ENCODE peak calls at places on chromosome 3, in ten cellular contexts. Q is fibroblast of pulmonary artery; L is Right ventricle myocardium superior; K is mammary epithelial cell; C is hepatocyte; A is right atrium auricular region; M is GM12891; G is LoVo; X is activated CD4-positive, alpha-beta T cell treated with anti-CD3 and anti-CD28 coated beads for 36 hours; W is NCI-H748 treated with DMSO at 0.1 percent for 48 hours. V is an unnamed sample.

GRCh38 chr3:2137651-2138050 is 39.0 kb downstream of the CNTN4 start:
- DNase-seq in Q (no peak), L (no peak), K (no peak), C (no peak), A (no peak), M (no peak), G (no peak), X (no peak), W (no peak), V (no peak)

GRCh38 chr3:52123106-52123708 is 31.0 kb downstream of the POC1A start:
- DNase-seq in Q (peak), L (peak), K (peak), C (peak), A (peak), M (peak), G (peak), X (peak), W (peak), V (peak)

GRCh38 chr3:150889105-150889504 is 16.1 kb downstream of the MINDY4B start:
- DNase-seq in Q (no peak), L (no peak), K (no peak), C (no peak), A (no peak), M (no peak), G (no peak), X (no peak), W (no peak), V (no peak)

GRCh38 chr3:190019840-190020239 is 100.9 kb downstream of the P3H2 start:
- DNase-seq in Q (no peak), L (no peak), K (no peak), C (no peak), A (no peak), M (no peak), G (no peak), X (no peak), W (no peak), V (no peak)

GRCh38 chr3:105108823-105109222 is 257.9 kb upstream of the ALCAM start:
- DNase-seq in Q (peak), L (no peak), K (no peak), C (no peak), A (no peak), M (no peak), G (no peak), X (no peak), W (no peak), V (no peak)

GRCh38 chr3:158845748-158846350 is 44.0 kb downstream of the MFSD1 start:
- DNase-seq in Q (peak), L (no peak), K (no peak), C (peak), A (no peak), M (no peak), G (peak), X (peak), W (peak), V (peak)

GRCh38 chr3:66812126-66812525 is 186.0 kb upstream of the KBTBD8 start:
- DNase-seq in Q (peak), L (no peak), K (peak), C (no peak), A (no peak), M (no peak), G (no peak), X (no peak), W (no peak), V (no peak)

GRCh38 chr3:59820352-59820934 is 770.6 kb upstream of the CFAP20DC start:
- DNase-seq in Q (peak), L (no peak), K (peak), C (no peak), A (no peak), M (no peak), G (no peak), X (peak), W (no peak), V (no peak)

GRCh38 chr3:113719294-113719693 is 22.9 kb upstream of the USF3 start:
- DNase-seq in Q (no peak), L (no peak), K (no peak), C (no peak), A (no peak), M (no peak), G (no peak), X (no peak), W (no peak), V (no peak)

GRCh38 chr3:14480207-14481017 is 59.7 kb downstream of the GRIP2 start:
- DNase-seq in Q (peak), L (peak), K (peak), C (peak), A (peak), M (no peak), G (no peak), X (no peak), W (no peak), V (no peak)

GRCh38 chr3:138381950-138382715 is 33.8 kb downstream of the MRAS start:
- DNase-seq in Q (peak), L (peak), K (peak), C (peak), A (peak), M (no peak), G (no peak), X (no peak), W (no peak), V (no peak)

GRCh38 chr3:49199244-49199899 is 28.0 kb downstream of the KLHDC8B start:
- DNase-seq in Q (peak), L (peak), K (peak), C (no peak), A (peak), M (no peak), G (no peak), X (peak), W (no peak), V (no peak)

GRCh38 chr3:58521002-58521670 is 15.9 kb downstream of the ACOX2 start:
- DNase-seq in Q (no peak), L (no peak), K (no peak), C (peak), A (no peak), M (no peak), G (no peak), X (no peak), W (no peak), V (no peak)

GRCh38 chr3:198081421-198081844 is 121.4 kb downstream of the LMLN start:
- DNase-seq in Q (no peak), L (no peak), K (no peak), C (no peak), A (no peak), M (no peak), G (no peak), X (no peak), W (no peak), V (no peak)

GRCh38 chr3:29693863-29694262 is 413.0 kb downstream of the RBMS3 start:
- DNase-seq in Q (peak), L (no peak), K (peak), C (peak), A (no peak), M (no peak), G (peak), X (no peak), W (no peak), V (no peak)

GRCh38 chr3:196357905-196358304 is 19.7 kb upstream of the TM4SF19 start:
- DNase-seq in Q (no peak), L (no peak), K (no peak), C (no peak), A (no peak), M (no peak), G (no peak), X (no peak), W (no peak), V (no peak)

GRCh38 chr3:185411133-185411532 is 48.2 kb downstream of the MAP3K13 start:
- DNase-seq in Q (no peak), L (no peak), K (peak), C (no peak), A (no peak), M (no peak), G (no peak), X (no peak), W (no peak), V (no peak)

GRCh38 chr3:14532691-14533456 is 7.3 kb downstream of the GRIP2 start:
- DNase-seq in Q (no peak), L (peak), K (peak), C (peak), A (peak), M (no peak), G (peak), X (peak), W (no peak), V (no peak)

GRCh38 chr3:85594648-85595047 is 635.9 kb downstream of the CADM2 start:
- DNase-seq in Q (no peak), L (no peak), K (no peak), C (no peak), A (no peak), M (no peak), G (no peak), X (no peak), W (no peak), V (no peak)

GRCh38 chr3:186138272-186138981 is 29.5 kb upstream of the ETV5 start:
- DNase-seq in Q (no peak), L (no peak), K (no peak), C (no peak), A (no peak), M (no peak), G (no peak), X (no peak), W (no peak), V (no peak)

GRCh38 chr3:48798998-48799397 is 48.7 kb downstream of the PRKAR2A start:
- DNase-seq in Q (peak), L (no peak), K (peak), C (no peak), A (no peak), M (no peak), G (peak), X (no peak), W (no peak), V (no peak)

GRCh38 chr3:152071924-152072323 is 196.8 kb upstream of the MBNL1 start:
- DNase-seq in Q (peak), L (no peak), K (peak), C (peak), A (no peak), M (no peak), G (peak), X (peak), W (no peak), V (no peak)

GRCh38 chr3:136197159-136197715 is 1.1 kb upstream of the MSL2 start:
- DNase-seq in Q (no peak), L (no peak), K (no peak), C (no peak), A (no peak), M (no peak), G (no peak), X (no peak), W (no peak), V (no peak)

GRCh38 chr3:20352547-20353164 is 166.7 kb upstream of the SGO1 start:
- DNase-seq in Q (peak), L (no peak), K (peak), C (no peak), A (no peak), M (no peak), G (no peak), X (no peak), W (no peak), V (no peak)

GRCh38 chr3:111968319-111969059 is 10.3 kb upstream of the ABHD10 start:
- DNase-seq in Q (no peak), L (no peak), K (no peak), C (no peak), A (no peak), M (no peak), G (no peak), X (no peak), W (no peak), V (no peak)

GRCh38 chr3:180306155-180306554 is 269.4 kb upstream of the PEX5L start:
- DNase-seq in Q (no peak), L (no peak), K (no peak), C (no peak), A (no peak), M (no peak), G (no peak), X (no peak), W (no peak), V (no peak)

GRCh38 chr3:8441969-8442559 is 59.6 kb upstream of the LMCD1 start:
- DNase-seq in Q (peak), L (no peak), K (peak), C (peak), A (no peak), M (no peak), G (peak), X (no peak), W (peak), V (peak)

GRCh38 chr3:100039075-100039474 is 75.2 kb downstream of the FILIP1L start:
- DNase-seq in Q (no peak), L (no peak), K (no peak), C (no peak), A (no peak), M (no peak), G (no peak), X (no peak), W (no peak), V (no peak)

GRCh38 chr3:115864912-115865311 is 241.6 kb downstream of the GAP43 start:
- DNase-seq in Q (no peak), L (no peak), K (no peak), C (no peak), A (no peak), M (no peak), G (no peak), X (no peak), W (no peak), V (no peak)

GRCh38 chr3:113736548-113737089 is 9.4 kb downstream of the NAA50 start:
- DNase-seq in Q (peak), L (no peak), K (peak), C (peak), A (no peak), M (no peak), G (peak), X (peak), W (no peak), V (peak)

GRCh38 chr3:129684270-129684669 is 77.8 kb upstream of the PLXND1 start:
- DNase-seq in Q (no peak), L (no peak), K (no peak), C (no peak), A (no peak), M (no peak), G (no peak), X (no peak), W (no peak), V (no peak)

GRCh38 chr3:194313642-194314430 is 37.3 kb downstream of the CPN2 start:
- DNase-seq in Q (peak), L (peak), K (no peak), C (no peak), A (peak), M (no peak), G (no peak), X (no peak), W (no peak), V (no peak)

GRCh38 chr3:144229973-144230372 is 258.4 kb downstream of the DIPK2A start:
- DNase-seq in Q (peak), L (no peak), K (no peak), C (no peak), A (no peak), M (no peak), G (no peak), X (no peak), W (no peak), V (no peak)

GRCh38 chr3:51962854-51963530 is 4.3 kb downstream of the PCBP4 start:
- DNase-seq in Q (no peak), L (no peak), K (no peak), C (no peak), A (no peak), M (no peak), G (no peak), X (no peak), W (no peak), V (no peak)

GRCh38 chr3:52394751-52395502 is 50.0 kb downstream of the SEMA3G start:
- DNase-seq in Q (no peak), L (peak), K (no peak), C (no peak), A (no peak), M (no peak), G (no peak), X (no peak), W (no peak), V (no peak)

GRCh38 chr3:77191640-77192039 is 151.7 kb downstream of the ROBO2 start:
- DNase-seq in Q (no peak), L (no peak), K (no peak), C (no peak), A (no peak), M (no peak), G (peak), X (no peak), W (no peak), V (peak)